ENCODE peak calls at places on chromosomes 4 and X, in ten cellular contexts. P is fibroblast of mammary gland; W is fibroblast of lung; O is H9; Y is B cell; M is upper lobe of left lung; G is stomach; L is CD8-positive, alpha-beta T cell; K is neural progenitor cell; T is ovary. N is an unnamed sample.

GRCh38 chr4:96352051-96352517 is 512.2 kb downstream of the PDHA2 start:
- DNase-seq in P (peak; percentile 5), W (peak; percentile 23), O (peak; percentile 32), Y (no peak), M (no peak), G (no peak), L (no peak), K (peak; percentile 49), T (no peak), N (no peak)

GRCh38 chrX:27924261-27924660 is 57.0 kb downstream of the DCAF8L1 start:
- DNase-seq in P (no peak), W (no peak), O (no peak), Y (no peak), M (no peak), G (no peak), L (no peak), K (no peak), T (no peak), N (no peak)

GRCh38 chr4:145735330-145735638 is 55.3 kb downstream of the C4orf51 start:
- DNase-seq in P (peak; percentile 91), W (peak; percentile 56), O (no peak), Y (no peak), M (no peak), G (no peak), L (no peak), K (no peak), T (no peak), N (no peak)

GRCh38 chr4:82044141-82044993 is 329.4 kb downstream of the HNRNPD start:
- DNase-seq in P (peak; percentile 24), W (peak; percentile 41), O (peak; percentile 82), Y (no peak), M (peak; percentile 56), G (peak; percentile 66), L (no peak), K (peak; percentile 88), T (peak; percentile 42), N (no peak)

GRCh38 chrX:54920610-54921426 is at the start of gene TRO:
- DNase-seq in P (no peak), W (peak; percentile 13), O (peak; percentile 67), Y (no peak), M (no peak), G (no peak), L (no peak), K (peak; percentile 68), T (no peak), N (no peak)

GRCh38 chrX:56803849-56804681 is 75.0 kb downstream of the NBDY start:
- DNase-seq in P (no peak), W (no peak), O (no peak), Y (no peak), M (no peak), G (no peak), L (no peak), K (no peak), T (no peak), N (peak; percentile 58)

GRCh38 chr4:142846729-142847606 is 867 bp upstream of the INPP4B start:
- DNase-seq in P (no peak), W (peak; percentile 18), O (peak; percentile 70), Y (no peak), M (no peak), G (peak; percentile 58), L (peak; percentile 33), K (peak; percentile 67), T (peak; percentile 38), N (no peak)

GRCh38 chr4:168076989-168077725 is 15.2 kb upstream of the ANXA10 start:
- DNase-seq in P (peak; percentile 76), W (peak; percentile 81), O (peak; percentile 42), Y (no peak), M (peak; percentile 31), G (peak; percentile 75), L (no peak), K (peak; percentile 75), T (peak; percentile 18), N (no peak)

GRCh38 chr4:54657556-54658313 is at the start of gene KIT:
- DNase-seq in P (no peak), W (peak; percentile 17), O (peak; percentile 92), Y (no peak), M (peak; percentile 29), G (peak; percentile 57), L (no peak), K (peak; percentile 90), T (peak; percentile 80), N (no peak)

GRCh38 chrX:65406532-65406931 is 128.1 kb downstream of the LAS1L start:
- DNase-seq in P (no peak), W (no peak), O (peak; percentile 28), Y (no peak), M (no peak), G (no peak), L (no peak), K (peak; percentile 2), T (no peak), N (no peak)

GRCh38 chr4:22099896-22100295 is 151.3 kb upstream of the KCNIP4 start:
- DNase-seq in P (peak; percentile 28), W (peak; percentile 2), O (no peak), Y (no peak), M (no peak), G (no peak), L (no peak), K (no peak), T (no peak), N (no peak)

GRCh38 chr4:11468901-11469300 is 40.2 kb upstream of the HS3ST1 start:
- DNase-seq in P (no peak), W (no peak), O (peak; percentile 54), Y (no peak), M (no peak), G (peak; percentile 34), L (no peak), K (no peak), T (no peak), N (no peak)

GRCh38 chr4:11467931-11468330 is 39.2 kb upstream of the HS3ST1 start:
- DNase-seq in P (no peak), W (no peak), O (no peak), Y (no peak), M (no peak), G (no peak), L (no peak), K (no peak), T (no peak), N (no peak)

DNA sequence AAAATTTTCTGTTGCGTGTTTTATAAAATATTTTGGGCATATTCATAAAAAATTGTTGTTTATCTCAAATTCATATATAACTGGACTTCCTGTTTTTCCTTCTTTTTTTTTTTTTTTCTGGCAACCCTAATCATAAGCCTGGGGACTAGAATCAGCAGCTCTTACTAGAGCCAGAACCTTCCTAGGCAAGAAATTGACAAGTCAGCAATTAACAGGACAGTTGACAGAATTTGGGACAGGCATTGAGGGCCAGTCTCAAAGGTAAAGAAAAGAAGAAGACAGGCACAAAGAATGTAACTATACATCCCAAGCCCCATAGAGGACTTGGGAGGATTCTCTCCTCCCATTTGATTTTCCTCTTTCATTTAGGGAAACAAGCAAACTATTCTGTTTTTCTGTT is 35.0 kb upstream of the HS3ST1 start:
- DNase-seq in P (no peak), W (no peak), O (no peak), Y (no peak), M (no peak), G (no peak), L (no peak), K (no peak), T (no peak), N (no peak)
- TF ChIP-seq CTCF in P (no peak), W (no peak), O (no peak), Y (no peak), M (no peak), G (no peak), L (no peak), K (no peak), T (no peak), N (no peak)

GRCh38 chr4:25863347-25863784 is 578 bp upstream of the SEL1L3 start:
- DNase-seq in P (no peak), W (no peak), O (peak; percentile 71), Y (no peak), M (peak; percentile 46), G (peak; percentile 81), L (no peak), K (peak; percentile 47), T (no peak), N (no peak)
- TF ChIP-seq CTCF in P (no peak), W (no peak), O (peak; percentile 71), Y (peak; percentile 7), M (peak; percentile 37), G (peak; percentile 29), L (no peak), K (peak; percentile 64), T (no peak), N (no peak)

DNA sequence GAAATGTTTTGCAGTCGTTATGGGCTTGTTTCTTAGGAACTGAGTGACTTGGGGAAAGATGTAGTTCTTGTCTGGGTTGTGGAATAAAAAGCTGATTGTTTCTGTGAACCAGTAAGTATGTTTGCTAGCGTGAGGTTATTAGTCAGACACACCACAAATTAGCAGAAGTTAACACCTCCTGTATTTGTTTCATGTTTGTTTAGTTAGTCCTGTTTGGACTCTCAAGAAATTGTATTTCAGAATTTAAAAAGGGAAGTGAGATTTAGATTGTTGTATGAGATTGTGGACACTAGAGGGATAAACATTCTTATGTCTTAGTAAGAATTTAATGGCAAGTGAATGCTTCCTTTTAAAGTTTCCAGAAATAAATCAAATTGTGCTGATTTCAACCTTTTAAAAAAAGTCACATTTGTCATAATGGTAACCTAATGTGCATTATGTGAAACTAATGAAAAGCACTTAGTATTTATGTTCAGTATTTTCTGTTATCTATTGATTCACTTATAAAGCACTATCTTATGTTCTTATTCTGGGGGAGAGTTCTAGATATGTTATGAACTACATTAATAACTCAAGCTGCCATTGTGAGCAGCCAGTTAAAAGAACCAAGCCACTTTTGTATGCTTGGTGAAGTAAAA is 25.6 kb downstream of the ATP10D start:
- DNase-seq in P (peak; percentile 44), W (peak; percentile 37), O (no peak), Y (no peak), M (no peak), G (no peak), L (no peak), K (no peak), T (no peak), N (no peak)
- TF ChIP-seq CTCF in P (peak; percentile 31), W (no peak), O (peak; percentile 17), Y (peak; percentile 73), M (no peak), G (no peak), L (no peak), K (no peak), T (no peak), N (no peak)

GRCh38 chr4:176561368-176561767 is 231.4 kb downstream of the VEGFC start:
- DNase-seq in P (no peak), W (no peak), O (no peak), Y (no peak), M (no peak), G (no peak), L (no peak), K (no peak), T (no peak), N (no peak)

GRCh38 chr4:176565044-176565443 is 227.7 kb downstream of the VEGFC start:
- DNase-seq in P (peak; percentile 43), W (no peak), O (no peak), Y (no peak), M (no peak), G (no peak), L (no peak), K (no peak), T (no peak), N (no peak)

GRCh38 chr4:176569301-176569700 is 223.4 kb downstream of the VEGFC start:
- DNase-seq in P (peak; percentile 38), W (peak; percentile 45), O (no peak), Y (no peak), M (no peak), G (no peak), L (no peak), K (no peak), T (no peak), N (no peak)

GRCh38 chr4:176566769-176567168 is 226.0 kb downstream of the VEGFC start:
- DNase-seq in P (no peak), W (no peak), O (no peak), Y (no peak), M (no peak), G (no peak), L (no peak), K (no peak), T (no peak), N (no peak)

GRCh38 chr4:176563591-176563990 is 229.1 kb downstream of the VEGFC start:
- DNase-seq in P (peak; percentile 76), W (peak; percentile 91), O (no peak), Y (no peak), M (no peak), G (no peak), L (no peak), K (no peak), T (no peak), N (no peak)
- TF ChIP-seq CTCF in P (peak; percentile 47), W (peak; percentile 35), O (no peak), Y (no peak), M (no peak), G (no peak), L (no peak), K (no peak), T (no peak), N (no peak)

N was measured in coronary artery.